ENCODE peak calls at places on chromosomes 3 and 15, in four cellular contexts. C, O, P and Y are unnamed samples.

GRCh38 chr15:65580287-65580686 is 30.6 kb downstream of the INTS14 start:
- DNase-seq in O (no peak), C (no peak), P (peak; percentile 86), Y (no peak)

GRCh38 chr3:73727117-73727802 is 102.5 kb upstream of the PDZRN3 start:
- DNase-seq in C (no peak), P (peak; percentile 83), O (no peak), Y (no peak)

GRCh38 chr15:74238984-74239645 is 3.0 kb downstream of the CCDC33 start:
- DNase-seq in P (no peak), C (no peak), O (no peak), Y (no peak)

GRCh38 chr3:59790241-59790640 is 740.4 kb upstream of the CFAP20DC start:
- DNase-seq in C (no peak), O (no peak), P (no peak), Y (no peak)

GRCh38 chr3:135558906-135559305 is 406.6 kb upstream of the PPP2R3A start:
- DNase-seq in O (no peak), P (no peak), C (no peak), Y (no peak)

GRCh38 chr3:142940000-142940399 is 23.5 kb downstream of the PAQR9 start:
- DNase-seq in O (no peak), P (no peak), C (no peak), Y (no peak)

GRCh38 chr3:48634661-48635221 is 520 bp downstream of the SLC26A6 start:
- DNase-seq in P (peak; percentile 51), O (peak; percentile 26), C (peak; percentile 66), Y (peak; percentile 10)

GRCh38 chr3:49756036-49756435 is 30.3 kb downstream of the IP6K1 start:
- DNase-seq in O (no peak), P (no peak), C (no peak), Y (no peak)

GRCh38 chr3:182327196-182327681 is 466.1 kb upstream of the ATP11B start:
- DNase-seq in P (no peak), O (no peak), C (no peak), Y (no peak)

GRCh38 chr15:69807752-69808151 is 290.0 kb downstream of the TLE3 start:
- DNase-seq in O (no peak), P (peak; percentile 54), C (no peak), Y (no peak)

GRCh38 chr3:117399311-117400068 is 689.9 kb downstream of the TUSC7 start:
- DNase-seq in O (no peak), C (no peak), P (peak; percentile 82), Y (no peak)

GRCh38 chr3:66532613-66533012 is 31.8 kb upstream of the LRIG1 start:
- DNase-seq in P (no peak), C (no peak), O (no peak), Y (no peak)

GRCh38 chr15:73996939-73997338 is 2.4 kb downstream of the PML start:
- DNase-seq in P (no peak), O (peak; percentile 44), C (no peak), Y (no peak)

GRCh38 chr15:29937956-29938355 is 115.7 kb upstream of the TJP1 start:
- DNase-seq in O (no peak), C (no peak), P (peak; percentile 91), Y (no peak)

GRCh38 chr15:98767692-98768091 is 119.4 kb downstream of the IGF1R start:
- DNase-seq in C (no peak), O (no peak), P (no peak), Y (no peak)

GRCh38 chr15:34812369-34812768 is 17.0 kb upstream of the ACTC1 start:
- DNase-seq in P (peak; percentile 95), O (no peak), C (no peak), Y (no peak)

GRCh38 chr3:65503776-65504175 is 534.9 kb downstream of the MAGI1 start:
- DNase-seq in P (no peak), C (no peak), O (no peak), Y (no peak)

GRCh38 chr3:77328631-77329030 is 288.7 kb downstream of the ROBO2 start:
- DNase-seq in C (no peak), P (peak; percentile 8), O (no peak), Y (no peak)

GRCh38 chr3:64267774-64268604 is 42.7 kb upstream of the PRICKLE2 start:
- DNase-seq in O (peak; percentile 76), C (peak; percentile 63), P (peak; percentile 68), Y (no peak)

GRCh38 chr3:52014613-52015012 is 18.9 kb upstream of the RPL29 start:
- DNase-seq in O (no peak), P (no peak), C (no peak), Y (no peak)

GRCh38 chr3:195909645-195910498 is 1.5 kb upstream of the TNK2 start:
- DNase-seq in P (peak; percentile 61), O (peak; percentile 84), C (peak; percentile 90), Y (peak; percentile 92)

GRCh38 chr15:80525853-80526252 is 121.7 kb downstream of the ARNT2 start:
- DNase-seq in O (no peak), P (no peak), C (no peak), Y (no peak)

GRCh38 chr3:73411545-73411944 is 213.2 kb downstream of the PDZRN3 start:
- DNase-seq in O (no peak), P (no peak), C (no peak), Y (no peak)

GRCh38 chr15:22915866-22916515 is 64.2 kb downstream of the CYFIP1 start:
- DNase-seq in C (no peak), P (no peak), O (no peak), Y (no peak)

GRCh38 chr15:56940388-56940787 is 21.9 kb downstream of the TCF12 start:
- DNase-seq in C (no peak), O (no peak), P (no peak), Y (no peak)
- H3K36me3 ChIP-seq in C (no peaks in the 10 kb centered on the region), O (no peaks in the 10 kb centered on the region), P (no peaks in the 10 kb centered on the region), Y (no peaks in the 10 kb centered on the region)

GRCh38 chr15:58214941-58215340 is 76.8 kb downstream of the AQP9 start:
- DNase-seq in C (no peak), P (no peak), O (no peak), Y (no peak)
- H3K27ac ChIP-seq in C (no peak overlapping the region), P (no peak overlapping the region), O (no peak overlapping the region), Y (no peak overlapping the region)

GRCh38 chr3:23952646-23953045 is 7.6 kb downstream of the NR1D2 start:
- DNase-seq in C (no peak), O (no peak), P (no peak), Y (no peak)
- H3K4me1 ChIP-seq in C (peaks cover 46% of the 10 kb centered on the region), O (peaks cover 74% of the 10 kb centered on the region), P (peaks cover 9% of the 10 kb centered on the region), Y (peaks cover 32% of the 10 kb centered on the region)

DNA sequence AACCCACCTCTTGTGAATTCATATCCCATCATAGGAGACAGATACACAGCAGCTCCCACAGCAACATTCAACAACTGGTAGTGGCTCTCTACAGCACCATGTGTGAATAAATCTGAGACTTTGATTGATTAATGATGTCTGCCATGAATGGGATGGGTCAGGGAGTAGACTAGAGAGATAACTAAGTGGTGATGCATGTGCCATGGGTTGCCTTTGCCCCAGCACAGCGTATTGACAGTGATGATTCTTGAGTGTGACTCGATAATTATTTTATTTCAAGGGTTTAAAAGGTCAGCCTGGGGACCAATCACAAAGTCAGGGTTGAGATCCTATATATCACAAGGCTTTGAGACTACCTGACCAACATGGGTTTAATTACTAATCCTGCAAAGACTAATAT is 295.9 kb downstream of the PTPRG start:
- DNase-seq in P (no peak), O (no peak), C (no peak), Y (no peak)
- H3K36me3 ChIP-seq in P (no peaks in the 10 kb centered on the region), O (no peaks in the 10 kb centered on the region), C (no peaks in the 10 kb centered on the region), Y (no peaks in the 10 kb centered on the region)

GRCh38 chr3:71092665-71093064 is 490.9 kb downstream of the FOXP1 start:
- DNase-seq in O (no peak), P (no peak), C (no peak), Y (no peak)
- H3K27ac ChIP-seq in O (no peak overlapping the region), P (no peak overlapping the region), C (no peak overlapping the region), Y (no peak overlapping the region)

GRCh38 chr15:51223771-51224229 is 114.6 kb downstream of the CYP19A1 start:
- DNase-seq in C (no peak), O (no peak), P (peak; percentile 66), Y (no peak)

GRCh38 chr15:51224428-51224827 is 114.0 kb downstream of the CYP19A1 start:
- DNase-seq in P (peak; percentile 25), O (no peak), C (no peak), Y (no peak)

GRCh38 chr15:51229907-51230328 is 108.5 kb downstream of the CYP19A1 start:
- DNase-seq in P (peak; percentile 27), O (no peak), C (no peak), Y (no peak)

GRCh38 chr15:51227967-51228783 is 110.2 kb downstream of the CYP19A1 start:
- DNase-seq in C (no peak), O (peak; percentile 22), P (peak; percentile 89), Y (no peak)

GRCh38 chr15:51226813-51227212 is 111.6 kb downstream of the CYP19A1 start:
- DNase-seq in C (no peak), O (no peak), P (no peak), Y (no peak)
- H3K4me1 ChIP-seq in C (peaks cover 35% of the 10 kb centered on the region), O (peaks cover 18% of the 10 kb centered on the region), P (peaks cover 12% of the 10 kb centered on the region), Y (no peaks in the 10 kb centered on the region)

GRCh38 chr15:51966192-51966591 is 5.4 kb downstream of the LEO1 start:
- DNase-seq in C (no peak), O (no peak), P (peak; percentile 28), Y (no peak)
- H3K36me3 ChIP-seq in C (peaks cover 35% of the 10 kb centered on the region), O (no peaks in the 10 kb centered on the region), P (peaks cover 10% of the 10 kb centered on the region), Y (peaks cover 16% of the 10 kb centered on the region)

GRCh38 chr3:43871627-43872245 is 181.0 kb downstream of the ABHD5 start:
- DNase-seq in C (no peak), O (no peak), P (no peak), Y (no peak)
- H3K27ac ChIP-seq in C (no peak overlapping the region), O (no peak overlapping the region), P (peak overlapping the region; percentile 39), Y (no peak overlapping the region)